ENCODE peak calls at places on chromosomes 13 and 19, in ten cellular contexts. B is HS-5; W is NCI-H2107; C is HT-29; L is hypothalamus; F is stomach; M is H7; E is tibial artery; P is activated gamma-delta T cell treated with anti-CD3 and anti-CD28 coated beads, Interleukin-2, amount 50 U/mL, for 16 hours; Z is islet precursor cell. N is an unnamed sample.

GRCh38 chr13:110557610-110558305 is 3.8 kb downstream of the RAB20 start:
- DNase-seq in B (no peak), W (no peak), C (no peak), L (no peak), F (peak; percentile 76), M (no peak), E (no peak), P (no peak), Z (no peak), N (no peak)

GRCh38 chr19:29375429-29376093 is 150.2 kb upstream of the VSTM2B start:
- DNase-seq in B (no peak), W (no peak), C (no peak), L (no peak), F (peak; percentile 9), M (peak; percentile 8), E (no peak), P (no peak), Z (peak; percentile 28), N (no peak)

GRCh38 chr19:55086730-55087541 is 11.3 kb downstream of the EPS8L1 start:
- DNase-seq in B (no peak), W (no peak), C (no peak), L (peak; percentile 13), F (peak; percentile 82), M (peak; percentile 99), E (peak; percentile 94), P (no peak), Z (peak; percentile 98), N (peak; percentile 100)

GRCh38 chr19:5302396-5302795 is 38.2 kb downstream of the PTPRS start:
- DNase-seq in B (no peak), W (no peak), C (no peak), L (no peak), F (no peak), M (no peak), E (no peak), P (no peak), Z (no peak), N (no peak)

GRCh38 chr13:67630640-67631039 is 400.5 kb upstream of the PCDH9 start:
- DNase-seq in B (no peak), W (no peak), C (no peak), L (no peak), F (no peak), M (no peak), E (no peak), P (no peak), Z (no peak), N (peak; percentile 6)

GRCh38 chr13:41019027-41019487 is at the start of gene ELF1:
- DNase-seq in B (peak; percentile 26), W (no peak), C (peak; percentile 94), L (no peak), F (peak; percentile 59), M (no peak), E (peak; percentile 49), P (peak; percentile 41), Z (peak; percentile 77), N (peak; percentile 35)

GRCh38 chr13:40910324-40911050 is 108.6 kb downstream of the ELF1 start:
- DNase-seq in B (no peak), W (no peak), C (no peak), L (no peak), F (no peak), M (no peak), E (no peak), P (no peak), Z (no peak), N (no peak)

GRCh38 chr19:5245631-5246553 is 94.7 kb downstream of the PTPRS start:
- DNase-seq in B (no peak), W (no peak), C (no peak), L (no peak), F (no peak), M (no peak), E (no peak), P (no peak), Z (no peak), N (no peak)

GRCh38 chr13:50577806-50578205 is 265.7 kb downstream of the DLEU7 start:
- DNase-seq in B (no peak), W (no peak), C (no peak), L (no peak), F (no peak), M (no peak), E (no peak), P (no peak), Z (no peak), N (no peak)

GRCh38 chr13:112588490-112589297 is 741 bp upstream of the TUBGCP3 start:
- DNase-seq in B (no peak), W (peak; percentile 26), C (no peak), L (no peak), F (no peak), M (peak; percentile 65), E (no peak), P (no peak), Z (no peak), N (no peak)

GRCh38 chr19:48658483-48658882 is 12.5 kb upstream of the CA11 start:
- DNase-seq in B (no peak), W (no peak), C (no peak), L (no peak), F (no peak), M (no peak), E (no peak), P (no peak), Z (no peak), N (no peak)

N was measured in GM23338.